ENCODE peak calls at places on chromosomes 16 and 17, in seven cellular contexts. T is A549, U is SK-N-SH, Y is GM12878, S is HepG2, A is GM23338, H is HCT116. E is an unnamed sample.

GRCh38 chr17:45247429-45248131 is 14.3 kb downstream of the SPATA32 start:
- DNase-seq in T (peak), U (peak), Y (peak), S (peak), A (peak), H (peak), E (peak)

GRCh38 chr17:17349724-17350106 is 46.5 kb downstream of the NT5M start:
- DNase-seq in T (no peak), U (no peak), Y (no peak), S (no peak), A (no peak), H (no peak), E (no peak)

GRCh38 chr16:79163666-79164377 is 436.7 kb downstream of the MAF start:
- DNase-seq in T (no peak), U (no peak), Y (no peak), S (no peak), A (no peak), H (no peak), E (peak)

GRCh38 chr16:10749680-10750035 is 6.0 kb downstream of the NUBP1 start:
- DNase-seq in T (no peak), U (no peak), Y (no peak), S (no peak), A (no peak), H (no peak), E (no peak)

GRCh38 chr17:14298221-14298994 is 2.5 kb upstream of the HS3ST3B1 start:
- DNase-seq in T (no peak), U (no peak), Y (no peak), S (no peak), A (no peak), H (no peak), E (no peak)

GRCh38 chr17:49315974-49316570 is 46.0 kb downstream of the ZNF652 start:
- DNase-seq in T (no peak), U (no peak), Y (no peak), S (no peak), A (no peak), H (no peak), E (no peak)

GRCh38 chr17:16286009-16286946 is 67.0 kb downstream of the CENPV start:
- DNase-seq in T (peak), U (peak), Y (peak), S (peak), A (peak), H (peak), E (peak)

GRCh38 chr17:32265192-32265895 is at the start of gene RHBDL3:
- DNase-seq in T (no peak), U (peak), Y (no peak), S (no peak), A (peak), H (no peak), E (no peak)

GRCh38 chr16:69940676-69941075 is 10.5 kb upstream of the CLEC18A start:
- DNase-seq in T (no peak), U (no peak), Y (no peak), S (no peak), A (no peak), H (no peak), E (no peak)

GRCh38 chr16:24255446-24256352 is at the start of gene CACNG3:
- DNase-seq in T (peak), U (peak), Y (no peak), S (peak), A (peak), H (no peak), E (peak)

GRCh38 chr17:65099941-65100315 is 37.2 kb upstream of the RGS9 start:
- DNase-seq in T (peak), U (no peak), Y (peak), S (peak), A (peak), H (peak), E (no peak)

GRCh38 chr16:35741546-35741945 is 2282.1 kb downstream of the TP53TG3F start:
- DNase-seq in T (no peak), U (no peak), Y (no peak), S (no peak), A (no peak), H (no peak), E (no peak)

GRCh38 chr17:50935201-50936124 is 69.3 kb upstream of the TOB1 start:
- DNase-seq in T (peak), U (no peak), Y (no peak), S (peak), A (no peak), H (no peak), E (no peak)

GRCh38 chr17:720706-721539 is 6.3 kb upstream of the VPS53 start:
- DNase-seq in T (no peak), U (no peak), Y (no peak), S (no peak), A (no peak), H (no peak), E (no peak)

GRCh38 chr17:66190738-66191606 is 961 bp downstream of the CEP112 start:
- DNase-seq in T (peak), U (peak), Y (no peak), S (peak), A (no peak), H (no peak), E (no peak)

GRCh38 chr16:57840833-57841232 is 38.5 kb upstream of the KIFC3 start:
- DNase-seq in T (no peak), U (no peak), Y (no peak), S (peak), A (no peak), H (no peak), E (no peak)

GRCh38 chr16:57834936-57835335 is 32.6 kb upstream of the KIFC3 start:
- DNase-seq in T (peak), U (no peak), Y (no peak), S (no peak), A (peak), H (no peak), E (no peak)

GRCh38 chr16:57837305-57838125 is 35.2 kb upstream of the KIFC3 start:
- DNase-seq in T (no peak), U (no peak), Y (no peak), S (no peak), A (peak), H (no peak), E (no peak)

GRCh38 chr16:57842606-57843005 is 40.3 kb upstream of the KIFC3 start:
- DNase-seq in T (no peak), U (no peak), Y (no peak), S (no peak), A (no peak), H (no peak), E (no peak)

DNA sequence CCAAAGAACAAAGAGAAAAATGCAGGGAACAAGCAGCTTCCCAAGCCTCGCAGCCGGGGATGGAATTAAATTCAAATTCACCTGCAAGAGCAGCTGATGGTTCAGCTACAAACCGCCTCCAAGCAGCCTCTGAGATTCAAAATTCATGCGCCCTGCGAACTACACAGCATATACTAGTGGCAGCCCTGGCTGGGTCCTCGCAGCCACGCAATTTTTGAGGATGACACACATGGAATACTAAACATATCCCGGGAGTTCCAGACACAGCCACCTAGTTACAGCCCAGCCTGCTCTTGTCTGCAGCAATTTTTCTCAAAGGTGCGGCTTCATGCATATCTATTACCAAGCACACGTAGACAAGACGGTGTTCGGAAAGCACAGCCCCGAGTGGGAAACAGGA is 35.9 kb upstream of the KIFC3 start:
- DNase-seq in T (no peak), U (no peak), Y (no peak), S (no peak), A (no peak), H (no peak), E (no peak)
- TF ChIP-seq REST in T (no peak), U (no peak), Y (no peak), S (no peak), A (no peak), H (no peak), E (no peak)

GRCh38 chr16:51814617-51815016 is 663.5 kb upstream of the SALL1 start:
- DNase-seq in T (no peak), U (no peak), Y (no peak), S (no peak), A (no peak), H (no peak), E (no peak)

GRCh38 chr16:51815527-51815926 is 664.5 kb upstream of the SALL1 start:
- DNase-seq in T (no peak), U (no peak), Y (no peak), S (no peak), A (no peak), H (no peak), E (no peak)

GRCh38 chr16:51818342-51818944 is 667.4 kb upstream of the SALL1 start:
- DNase-seq in T (peak), U (peak), Y (no peak), S (peak), A (peak), H (no peak), E (peak)

GRCh38 chr16:51820176-51820575 is 669.1 kb upstream of the SALL1 start:
- DNase-seq in T (no peak), U (no peak), Y (no peak), S (no peak), A (no peak), H (no peak), E (no peak)

GRCh38 chr16:51816929-51817328 is 665.9 kb upstream of the SALL1 start:
- DNase-seq in T (no peak), U (no peak), Y (no peak), S (no peak), A (no peak), H (no peak), E (no peak)
- TF ChIP-seq REST in T (no peak), U (no peak), Y (no peak), S (no peak), A (no peak), H (no peak), E (no peak)

DNA sequence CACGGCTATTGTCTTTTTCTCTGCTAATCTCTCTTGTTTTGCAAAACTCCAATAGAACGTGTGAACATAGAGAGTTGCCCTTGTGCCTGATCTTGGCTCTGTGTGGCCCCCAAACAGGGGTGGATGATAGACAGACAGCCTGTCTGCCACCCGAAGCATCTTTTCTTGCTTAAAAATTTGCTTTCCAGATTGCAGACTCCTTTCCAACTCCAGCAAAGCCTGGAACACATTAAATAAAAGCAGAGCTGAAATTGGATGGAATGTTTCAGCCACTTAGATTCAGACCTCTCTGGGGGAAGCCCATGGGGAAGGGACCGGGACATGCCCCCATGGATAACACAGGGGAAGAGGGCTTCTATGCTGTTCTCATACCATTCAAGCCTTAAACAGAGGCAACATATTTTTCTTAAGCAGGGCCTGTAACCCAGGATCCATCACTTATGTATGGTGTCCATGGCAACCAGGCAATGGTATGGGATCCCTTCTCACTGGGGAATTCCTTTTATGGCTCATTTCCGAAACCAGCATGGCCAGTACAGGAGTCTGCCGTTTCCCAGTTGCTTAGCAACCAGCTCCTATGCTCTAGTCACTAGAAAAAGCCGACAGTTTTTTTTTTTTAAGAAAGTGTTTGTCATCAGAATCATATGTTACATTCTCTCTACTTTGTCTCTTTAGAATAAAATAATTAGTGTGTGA is 61.9 kb upstream of the MARCHF10 start:
- DNase-seq in T (peak), U (peak), Y (no peak), S (no peak), A (peak), H (no peak), E (no peak)
- TF ChIP-seq REST in T (no peak), U (no peak), Y (no peak), S (no peak), A (no peak), H (no peak), E (no peak)

DNA sequence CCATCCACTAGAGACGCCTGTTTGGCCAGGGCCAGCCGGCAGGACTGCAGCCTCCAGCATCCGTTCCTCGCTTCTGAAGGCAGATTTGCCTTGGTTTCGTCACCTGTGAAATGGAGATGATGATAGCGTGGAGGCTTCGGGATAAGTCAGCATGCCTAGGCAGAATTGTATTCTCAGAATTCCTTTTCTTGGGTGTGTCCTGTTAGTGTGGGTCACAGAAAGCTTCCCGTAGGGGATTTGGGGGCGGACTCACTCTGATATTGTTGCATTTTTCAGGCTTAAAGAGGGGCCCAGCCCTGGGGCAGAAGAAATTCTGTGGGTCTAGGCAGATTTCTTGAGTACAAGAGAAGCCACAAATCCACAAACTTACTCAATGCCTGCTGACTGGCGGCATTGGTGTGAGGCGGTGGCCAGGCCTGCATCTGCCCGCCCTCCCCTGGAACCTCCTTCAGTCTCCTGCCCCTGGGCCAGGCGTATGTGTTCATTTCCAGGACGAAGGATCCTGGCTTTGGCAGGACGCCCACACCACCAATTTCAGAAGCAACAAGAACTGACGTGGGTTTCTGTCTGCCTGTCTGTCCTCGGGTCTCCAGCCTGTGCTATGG is 17.6 kb downstream of the CCDC42 start:
- DNase-seq in T (no peak), U (peak), Y (no peak), S (no peak), A (no peak), H (no peak), E (peak)
- TF ChIP-seq REST in T (no peak), U (no peak), Y (no peak), S (no peak), A (no peak), H (no peak), E (no peak)

GRCh38 chr16:5841934-5842333 is 744.3 kb upstream of the EEF2KMT start:
- DNase-seq in T (no peak), U (no peak), Y (no peak), S (no peak), A (no peak), H (no peak), E (no peak)

GRCh38 chr16:5850632-5851175 is 753.1 kb upstream of the EEF2KMT start:
- DNase-seq in T (no peak), U (no peak), Y (no peak), S (no peak), A (no peak), H (no peak), E (no peak)

GRCh38 chr16:5845046-5845445 is 747.5 kb upstream of the EEF2KMT start:
- DNase-seq in T (no peak), U (no peak), Y (no peak), S (no peak), A (no peak), H (no peak), E (no peak)
- TF ChIP-seq REST in T (no peak), U (no peak), Y (no peak), S (no peak), A (no peak), H (no peak), E (no peak)

GRCh38 chr17:64095144-64095882 is 34.6 kb downstream of the ERN1 start:
- DNase-seq in T (no peak), U (no peak), Y (no peak), S (no peak), A (peak), H (peak), E (no peak)
- TF ChIP-seq REST in T (no peak), U (no peak), Y (no peak), S (no peak), A (no peak), H (no peak), E (no peak)

DNA sequence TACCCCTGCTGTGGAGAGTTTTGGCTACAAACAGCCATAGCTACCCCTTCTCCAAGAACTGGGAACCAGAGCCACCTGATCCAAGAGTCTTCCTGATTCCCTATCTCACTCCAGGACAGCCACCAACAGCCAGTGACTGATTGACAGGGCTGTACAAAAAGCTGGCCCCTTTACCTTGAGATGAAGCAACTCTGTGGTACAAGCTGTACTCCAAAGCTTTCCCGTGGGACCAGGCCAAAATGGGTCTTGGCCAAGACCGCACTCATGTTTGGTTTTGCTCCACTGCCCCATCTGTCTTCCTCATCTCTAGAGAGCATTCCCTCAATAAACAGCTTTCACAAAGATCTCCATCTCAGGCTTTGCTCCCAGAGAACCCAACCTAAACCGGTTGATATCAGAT is 43.6 kb downstream of the RNF157 start:
- DNase-seq in T (no peak), U (no peak), Y (no peak), S (no peak), A (no peak), H (no peak), E (no peak)
- TF ChIP-seq REST in T (no peak), U (no peak), Y (no peak), S (no peak), A (no peak), H (no peak), E (no peak)

DNA sequence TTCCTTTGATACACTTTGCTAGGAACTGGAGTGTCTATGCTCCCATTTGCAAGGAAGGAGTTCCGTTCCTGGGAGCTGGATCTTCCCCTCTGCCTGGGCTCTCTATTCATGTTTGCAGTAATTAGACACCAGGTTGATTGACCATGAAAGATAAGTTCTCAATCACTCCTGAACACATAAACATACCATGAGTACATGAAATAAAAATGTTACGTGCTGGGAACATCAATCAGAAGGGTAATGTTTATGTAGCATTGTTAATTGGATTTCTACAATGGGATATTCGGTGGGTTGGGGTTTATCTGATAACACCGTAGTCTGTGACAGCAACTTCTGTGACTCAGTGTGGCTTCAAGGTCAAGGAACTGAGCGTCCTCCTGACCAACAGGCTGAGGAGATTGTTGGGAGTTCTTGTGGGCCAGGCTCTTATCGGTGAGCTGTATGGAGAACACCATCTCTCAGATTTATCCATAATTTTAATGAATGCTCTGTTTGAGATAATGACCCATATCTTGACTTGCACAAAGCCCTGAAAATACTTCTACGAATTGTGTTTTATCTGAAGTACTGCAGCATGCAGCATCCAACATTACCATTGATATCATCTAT is 136.4 kb downstream of the NPIPB5 start:
- DNase-seq in T (no peak), U (no peak), Y (no peak), S (no peak), A (no peak), H (no peak), E (no peak)
- TF ChIP-seq REST in T (no peak), U (no peak), Y (no peak), S (no peak), A (no peak), H (no peak), E (no peak)